ENCODE peak calls at places on chromosomes 12 and 14, in eight cellular contexts. R, D, V, C, K, S, T and Y are unnamed samples.

GRCh38 chr12:54697836-54698235 is 49.7 kb upstream of the DCD start:
- DNase-seq in R (no peak), D (no peak), V (no peak), C (no peak), K (no peak), S (no peak), T (no peak), Y (no peak)

GRCh38 chr12:88310069-88310468 is 168.0 kb downstream of the TMTC3 start:
- DNase-seq in R (peak; percentile 81), D (peak; percentile 97), V (no peak), C (no peak), K (peak; percentile 55), S (no peak), T (no peak), Y (no peak)

GRCh38 chr12:57208946-57209282 is 7.7 kb upstream of the NXPH4 start:
- DNase-seq in R (no peak), D (peak; percentile 51), V (no peak), C (no peak), K (no peak), S (no peak), T (no peak), Y (no peak)

GRCh38 chr12:96397756-96398421 is 2.4 kb downstream of the CDK17 start:
- DNase-seq in R (no peak), D (peak; percentile 51), V (no peak), C (no peak), K (no peak), S (no peak), T (no peak), Y (no peak)

GRCh38 chr14:58922211-58922940 is 266.1 kb upstream of the DAAM1 start:
- DNase-seq in R (no peak), D (peak; percentile 56), V (no peak), C (no peak), K (peak; percentile 49), S (no peak), T (no peak), Y (no peak)

GRCh38 chr12:22121224-22121623 is 75.2 kb downstream of the CMAS start:
- DNase-seq in R (no peak), D (no peak), V (no peak), C (no peak), K (no peak), S (no peak), T (peak; percentile 35), Y (no peak)

GRCh38 chr12:26654623-26655022 is 178.4 kb downstream of the ITPR2 start:
- DNase-seq in R (no peak), D (no peak), V (no peak), C (no peak), K (no peak), S (no peak), T (no peak), Y (no peak)

GRCh38 chr12:109608796-109609195 is 35.2 kb downstream of the MVK start:
- DNase-seq in R (no peak), D (no peak), V (no peak), C (no peak), K (no peak), S (no peak), T (no peak), Y (no peak)

GRCh38 chr14:53473480-53473879 is 320.4 kb upstream of the DDHD1 start:
- DNase-seq in R (no peak), D (no peak), V (no peak), C (no peak), K (no peak), S (no peak), T (no peak), Y (no peak)

GRCh38 chr14:68164723-68165122 is 345.1 kb downstream of the RAD51B start:
- DNase-seq in R (no peak), D (no peak), V (no peak), C (no peak), K (no peak), S (no peak), T (no peak), Y (no peak)

GRCh38 chr12:64478661-64479060 is 26.7 kb downstream of the TBK1 start:
- DNase-seq in R (no peak), D (no peak), V (no peak), C (no peak), K (no peak), S (no peak), T (no peak), Y (no peak)

GRCh38 chr12:93019240-93019910 is 90.3 kb upstream of the EEA1 start:
- DNase-seq in R (no peak), D (no peak), V (no peak), C (no peak), K (no peak), S (no peak), T (no peak), Y (no peak)

GRCh38 chr14:33457617-33458016 is 493.3 kb downstream of the EGLN3 start:
- DNase-seq in R (no peak), D (no peak), V (no peak), C (no peak), K (no peak), S (no peak), T (no peak), Y (no peak)

GRCh38 chr14:52080817-52081755 is 12.2 kb upstream of the NID2 start:
- DNase-seq in R (peak; percentile 96), D (peak; percentile 96), V (no peak), C (no peak), K (peak; percentile 93), S (no peak), T (no peak), Y (no peak)

GRCh38 chr14:103628221-103628683 is 759 bp upstream of the KLC1 start:
- DNase-seq in R (peak; percentile 43), D (peak; percentile 87), V (no peak), C (peak; percentile 75), K (peak; percentile 72), S (peak; percentile 61), T (peak; percentile 60), Y (peak; percentile 32)

GRCh38 chr12:124390442-124391116 is 95.7 kb downstream of the RFLNA start:
- DNase-seq in R (peak; percentile 77), D (peak; percentile 86), V (no peak), C (peak; percentile 60), K (peak; percentile 81), S (peak; percentile 40), T (peak; percentile 74), Y (no peak)

GRCh38 chr12:88720785-88721650 is 140.7 kb upstream of the KITLG start:
- DNase-seq in R (no peak), D (no peak), V (no peak), C (no peak), K (no peak), S (no peak), T (no peak), Y (no peak)

GRCh38 chr14:51094282-51094821 is 553 bp downstream of the TRIM9 start:
- DNase-seq in R (no peak), D (no peak), V (no peak), C (no peak), K (no peak), S (no peak), T (peak; percentile 43), Y (no peak)

GRCh38 chr12:127125607-127126259 is 1141.2 kb upstream of the TMEM132C start:
- DNase-seq in R (peak; percentile 92), D (peak; percentile 99), V (peak; percentile 18), C (no peak), K (peak; percentile 91), S (no peak), T (no peak), Y (peak; percentile 45)

GRCh38 chr14:102786758-102787157 is 9.5 kb downstream of the TRAF3 start:
- DNase-seq in R (peak; percentile 32), D (peak; percentile 68), V (no peak), C (no peak), K (no peak), S (no peak), T (no peak), Y (no peak)

GRCh38 chr12:65510584-65511050 is 232.1 kb downstream of the MSRB3 start:
- DNase-seq in R (no peak), D (no peak), V (no peak), C (no peak), K (no peak), S (peak; percentile 36), T (no peak), Y (peak; percentile 91)

GRCh38 chr14:22479132-22479531 is 109.9 kb downstream of the DAD1 start:
- DNase-seq in R (no peak), D (no peak), V (no peak), C (no peak), K (no peak), S (no peak), T (no peak), Y (no peak)

GRCh38 chr14:90760591-90761316 is 55.5 kb downstream of the TTC7B start:
- DNase-seq in R (peak; percentile 12), D (peak; percentile 64), V (no peak), C (no peak), K (peak; percentile 28), S (no peak), T (no peak), Y (peak; percentile 4)

GRCh38 chr14:53152627-53152908 is 555 bp downstream of the DDHD1 start:
- DNase-seq in R (peak; percentile 21), D (peak; percentile 42), V (no peak), C (peak; percentile 29), K (no peak), S (no peak), T (peak; percentile 49), Y (no peak)

GRCh38 chr14:88729159-88729558 is 63.6 kb downstream of the EML5 start:
- DNase-seq in R (no peak), D (peak; percentile 2), V (no peak), C (no peak), K (peak; percentile 12), S (no peak), T (no peak), Y (no peak)

GRCh38 chr14:61110683-61111082 is 129.6 kb downstream of the SLC38A6 start:
- DNase-seq in R (no peak), D (no peak), V (no peak), C (no peak), K (no peak), S (no peak), T (no peak), Y (no peak)

GRCh38 chr14:104262515-104263514 is 124.4 kb downstream of the KIF26A start:
- DNase-seq in R (no peak), D (no peak), V (no peak), C (no peak), K (no peak), S (no peak), T (no peak), Y (no peak)

GRCh38 chr14:99686557-99687283 is 2.6 kb downstream of the CYP46A1 start:
- DNase-seq in R (no peak), D (no peak), V (no peak), C (no peak), K (no peak), S (no peak), T (peak; percentile 5), Y (no peak)

GRCh38 chr12:130819248-130819576 is 19.8 kb downstream of the STX2 start:
- DNase-seq in R (no peak), D (no peak), V (no peak), C (no peak), K (no peak), S (no peak), T (no peak), Y (no peak)

GRCh38 chr14:89399594-89400068 is 17.4 kb downstream of the FOXN3 start:
- DNase-seq in R (peak; percentile 92), D (peak; percentile 80), V (no peak), C (no peak), K (peak; percentile 85), S (no peak), T (no peak), Y (peak; percentile 69)

GRCh38 chr12:22474970-22475720 is 69.2 kb downstream of the C2CD5 start:
- DNase-seq in R (no peak), D (peak; percentile 25), V (no peak), C (no peak), K (no peak), S (no peak), T (no peak), Y (peak; percentile 15)

GRCh38 chr12:32217354-32218310 is 111.0 kb downstream of the BICD1 start:
- DNase-seq in R (peak; percentile 75), D (peak; percentile 83), V (no peak), C (no peak), K (peak; percentile 86), S (no peak), T (no peak), Y (peak; percentile 58)

GRCh38 chr12:12091977-12092663 is 21.4 kb downstream of the BCL2L14 start:
- DNase-seq in R (no peak), D (no peak), V (no peak), C (no peak), K (no peak), S (no peak), T (no peak), Y (peak; percentile 4)

GRCh38 chr12:870378-870777 is 79.1 kb downstream of the RAD52 start:
- DNase-seq in R (no peak), D (no peak), V (no peak), C (no peak), K (no peak), S (no peak), T (peak; percentile 13), Y (no peak)